ENCODE peak calls at places on chromosomes 4 and X, in nine cellular contexts. One of them, this sample, is unnamed.

GRCh38 chrX:28549839-28550238 is 37.4 kb upstream of the IL1RAPL1 start:
- DNase-seq in IMR-90: no peak
- DNase-seq in adrenal gland: no peak
- DNase-seq in sigmoid colon: no peak
- DNase-seq in stomach: no peak
- DNase-seq in transverse colon: no peak
- DNase-seq in ovary: no peak
- DNase-seq in tibial nerve: no peak
- DNase-seq in H1: no peak
- DNase-seq in this sample: no peak

GRCh38 chrX:31213941-31214340 is 142.1 kb upstream of the FTHL17 start:
- DNase-seq in IMR-90: peak; percentile 19
- DNase-seq in adrenal gland: no peak
- DNase-seq in sigmoid colon: no peak
- DNase-seq in stomach: no peak
- DNase-seq in transverse colon: no peak
- DNase-seq in ovary: no peak
- DNase-seq in tibial nerve: no peak
- DNase-seq in H1: no peak
- DNase-seq in this sample: peak; percentile 6

GRCh38 chr4:87882321-87882720 is 49.6 kb downstream of the MEPE start:
- DNase-seq in IMR-90: no peak
- DNase-seq in adrenal gland: no peak
- DNase-seq in sigmoid colon: no peak
- DNase-seq in stomach: no peak
- DNase-seq in transverse colon: no peak
- DNase-seq in ovary: no peak
- DNase-seq in tibial nerve: no peak
- DNase-seq in H1: no peak
- DNase-seq in this sample: no peak

GRCh38 chr4:86034616-86035015 is 325.2 kb downstream of the MAPK10 start:
- DNase-seq in IMR-90: no peak
- DNase-seq in adrenal gland: no peak
- DNase-seq in sigmoid colon: no peak
- DNase-seq in stomach: no peak
- DNase-seq in transverse colon: no peak
- DNase-seq in ovary: no peak
- DNase-seq in tibial nerve: no peak
- DNase-seq in H1: no peak
- DNase-seq in this sample: no peak

GRCh38 chrX:152635941-152636340 is 1.8 kb upstream of the GABRQ start:
- DNase-seq in IMR-90: peak; percentile 50
- DNase-seq in adrenal gland: peak; percentile 26
- DNase-seq in sigmoid colon: no peak
- DNase-seq in stomach: no peak
- DNase-seq in transverse colon: peak; percentile 10
- DNase-seq in ovary: no peak
- DNase-seq in tibial nerve: peak; percentile 33
- DNase-seq in H1: no peak
- DNase-seq in this sample: peak; percentile 33

GRCh38 chr4:154719087-154719486 is 24.7 kb upstream of the LRAT start:
- DNase-seq in IMR-90: no peak
- DNase-seq in adrenal gland: no peak
- DNase-seq in sigmoid colon: no peak
- DNase-seq in stomach: no peak
- DNase-seq in transverse colon: no peak
- DNase-seq in ovary: no peak
- DNase-seq in tibial nerve: no peak
- DNase-seq in H1: no peak
- DNase-seq in this sample: no peak

GRCh38 chr4:24856586-24856985 is 56.3 kb downstream of the CCDC149 start:
- DNase-seq in IMR-90: peak; percentile 67
- DNase-seq in adrenal gland: no peak
- DNase-seq in sigmoid colon: no peak
- DNase-seq in stomach: no peak
- DNase-seq in transverse colon: no peak
- DNase-seq in ovary: no peak
- DNase-seq in tibial nerve: no peak
- DNase-seq in H1: no peak
- DNase-seq in this sample: no peak

GRCh38 chr4:134865675-134866074 is 664.1 kb upstream of the PABPC4L start:
- DNase-seq in IMR-90: no peak
- DNase-seq in adrenal gland: no peak
- DNase-seq in sigmoid colon: no peak
- DNase-seq in stomach: no peak
- DNase-seq in transverse colon: no peak
- DNase-seq in ovary: no peak
- DNase-seq in tibial nerve: no peak
- DNase-seq in H1: no peak
- DNase-seq in this sample: no peak

GRCh38 chr4:31645211-31645610 is 925.0 kb downstream of the PCDH7 start:
- DNase-seq in IMR-90: no peak
- DNase-seq in adrenal gland: peak; percentile 31
- DNase-seq in sigmoid colon: no peak
- DNase-seq in stomach: no peak
- DNase-seq in transverse colon: no peak
- DNase-seq in ovary: no peak
- DNase-seq in tibial nerve: no peak
- DNase-seq in H1: no peak
- DNase-seq in this sample: no peak

GRCh38 chr4:113328514-113328913 is 279.1 kb downstream of the ANK2 start:
- DNase-seq in IMR-90: no peak
- DNase-seq in adrenal gland: no peak
- DNase-seq in sigmoid colon: no peak
- DNase-seq in stomach: no peak
- DNase-seq in transverse colon: no peak
- DNase-seq in ovary: peak; percentile 25
- DNase-seq in tibial nerve: no peak
- DNase-seq in H1: no peak
- DNase-seq in this sample: no peak

GRCh38 chr4:138158746-138159297 is 83.3 kb downstream of the SLC7A11 start:
- DNase-seq in IMR-90: peak; percentile 91
- DNase-seq in adrenal gland: no peak
- DNase-seq in sigmoid colon: no peak
- DNase-seq in stomach: no peak
- DNase-seq in transverse colon: no peak
- DNase-seq in ovary: no peak
- DNase-seq in tibial nerve: no peak
- DNase-seq in H1: no peak
- DNase-seq in this sample: no peak

GRCh38 chr4:142040043-142040442 is 403.7 kb downstream of the IL15 start:
- DNase-seq in IMR-90: no peak
- DNase-seq in adrenal gland: no peak
- DNase-seq in sigmoid colon: no peak
- DNase-seq in stomach: no peak
- DNase-seq in transverse colon: no peak
- DNase-seq in ovary: no peak
- DNase-seq in tibial nerve: no peak
- DNase-seq in H1: no peak
- DNase-seq in this sample: no peak

GRCh38 chrX:52216541-52216940 is 31.9 kb downstream of the MAGED4 start:
- DNase-seq in IMR-90: no peak
- DNase-seq in adrenal gland: no peak
- DNase-seq in sigmoid colon: no peak
- DNase-seq in stomach: no peak
- DNase-seq in transverse colon: no peak
- DNase-seq in ovary: no peak
- DNase-seq in tibial nerve: no peak
- DNase-seq in H1: no peak
- DNase-seq in this sample: no peak

GRCh38 chr4:26173619-26174018 is 147.2 kb upstream of the RBPJ start:
- DNase-seq in IMR-90: peak; percentile 93
- DNase-seq in adrenal gland: no peak
- DNase-seq in sigmoid colon: no peak
- DNase-seq in stomach: peak; percentile 35
- DNase-seq in transverse colon: no peak
- DNase-seq in ovary: no peak
- DNase-seq in tibial nerve: no peak
- DNase-seq in H1: no peak
- DNase-seq in this sample: peak; percentile 56

GRCh38 chrX:55619547-55619946 is 3.7 kb upstream of the FOXR2 start:
- DNase-seq in IMR-90: no peak
- DNase-seq in adrenal gland: no peak
- DNase-seq in sigmoid colon: no peak
- DNase-seq in stomach: no peak
- DNase-seq in transverse colon: no peak
- DNase-seq in ovary: no peak
- DNase-seq in tibial nerve: no peak
- DNase-seq in H1: no peak
- DNase-seq in this sample: no peak

GRCh38 chr4:101155859-101156430 is 191.4 kb downstream of the PPP3CA start:
- DNase-seq in IMR-90: no peak
- DNase-seq in adrenal gland: no peak
- DNase-seq in sigmoid colon: no peak
- DNase-seq in stomach: no peak
- DNase-seq in transverse colon: no peak
- DNase-seq in ovary: no peak
- DNase-seq in tibial nerve: no peak
- DNase-seq in H1: no peak
- DNase-seq in this sample: no peak
- H3K4me3 ChIP-seq in IMR-90: no peak overlapping the region
- H3K4me3 ChIP-seq in adrenal gland: no peak overlapping the region
- H3K4me3 ChIP-seq in sigmoid colon: no peak overlapping the region
- H3K4me3 ChIP-seq in stomach: no peak overlapping the region
- H3K4me3 ChIP-seq in transverse colon: no peak overlapping the region
- H3K4me3 ChIP-seq in ovary: no peak overlapping the region
- H3K4me3 ChIP-seq in tibial nerve: no peak overlapping the region
- H3K4me3 ChIP-seq in H1: no peak overlapping the region
- H3K4me3 ChIP-seq in this sample: no peak overlapping the region

GRCh38 chr4:19329631-19330030 is 922.1 kb upstream of the SLIT2 start:
- DNase-seq in IMR-90: peak; percentile 41
- DNase-seq in adrenal gland: no peak
- DNase-seq in sigmoid colon: no peak
- DNase-seq in stomach: no peak
- DNase-seq in transverse colon: no peak
- DNase-seq in ovary: no peak
- DNase-seq in tibial nerve: no peak
- DNase-seq in H1: no peak
- DNase-seq in this sample: no peak

GRCh38 chr4:19327364-19327763 is 924.3 kb upstream of the SLIT2 start:
- DNase-seq in IMR-90: peak; percentile 12
- DNase-seq in adrenal gland: no peak
- DNase-seq in sigmoid colon: no peak
- DNase-seq in stomach: no peak
- DNase-seq in transverse colon: no peak
- DNase-seq in ovary: no peak
- DNase-seq in tibial nerve: no peak
- DNase-seq in H1: no peak
- DNase-seq in this sample: no peak

GRCh38 chr4:19324175-19324574 is 927.5 kb upstream of the SLIT2 start:
- DNase-seq in IMR-90: no peak
- DNase-seq in adrenal gland: no peak
- DNase-seq in sigmoid colon: no peak
- DNase-seq in stomach: no peak
- DNase-seq in transverse colon: no peak
- DNase-seq in ovary: no peak
- DNase-seq in tibial nerve: no peak
- DNase-seq in H1: no peak
- DNase-seq in this sample: no peak

DNA sequence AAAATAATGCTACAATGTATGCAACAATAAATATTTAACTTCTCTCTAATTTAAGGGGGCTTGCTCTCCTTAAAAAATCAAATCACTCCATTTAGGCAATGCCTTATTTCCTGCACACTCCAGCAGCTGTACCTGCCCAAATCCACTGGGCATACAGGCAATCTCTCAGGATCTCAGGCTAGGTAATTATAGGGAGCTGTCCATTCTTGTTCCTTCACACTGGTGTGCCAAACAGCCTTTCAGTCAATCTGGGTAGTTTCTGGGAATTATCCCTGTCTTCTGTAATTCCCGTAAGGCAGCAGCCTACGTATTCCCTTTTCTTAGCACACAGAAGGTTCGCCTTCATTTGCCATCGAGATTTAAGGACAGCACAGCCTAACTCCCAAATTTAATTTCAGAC is 922.6 kb upstream of the SLIT2 start:
- DNase-seq in IMR-90: no peak
- DNase-seq in adrenal gland: no peak
- DNase-seq in sigmoid colon: no peak
- DNase-seq in stomach: no peak
- DNase-seq in transverse colon: no peak
- DNase-seq in ovary: no peak
- DNase-seq in tibial nerve: no peak
- DNase-seq in H1: no peak
- DNase-seq in this sample: no peak
- H3K4me1 ChIP-seq in IMR-90: no peaks in the 10 kb centered on the region
- H3K4me1 ChIP-seq in adrenal gland: no peaks in the 10 kb centered on the region
- H3K4me1 ChIP-seq in sigmoid colon: no peaks in the 10 kb centered on the region
- H3K4me1 ChIP-seq in stomach: no peaks in the 10 kb centered on the region
- H3K4me1 ChIP-seq in transverse colon: no peaks in the 10 kb centered on the region
- H3K4me1 ChIP-seq in ovary: no peaks in the 10 kb centered on the region
- H3K4me1 ChIP-seq in tibial nerve: no peaks in the 10 kb centered on the region
- H3K4me1 ChIP-seq in H1: no peaks in the 10 kb centered on the region
- H3K4me1 ChIP-seq in this sample: no peaks in the 10 kb centered on the region

GRCh38 chr4:54657556-54658313 is at the start of gene KIT:
- DNase-seq in IMR-90: peak; percentile 32
- DNase-seq in adrenal gland: no peak
- DNase-seq in sigmoid colon: peak; percentile 71
- DNase-seq in stomach: peak; percentile 57
- DNase-seq in transverse colon: peak; percentile 33
- DNase-seq in ovary: peak; percentile 80
- DNase-seq in tibial nerve: no peak
- DNase-seq in H1: peak; percentile 66
- DNase-seq in this sample: peak; percentile 55
- TF ChIP-seq POLR2A in IMR-90: no peak
- TF ChIP-seq POLR2A in adrenal gland: no peak
- TF ChIP-seq POLR2A in sigmoid colon: no peak
- TF ChIP-seq POLR2A in stomach: no peak
- TF ChIP-seq POLR2A in transverse colon: peak; percentile 36
- TF ChIP-seq POLR2A in ovary: peak; percentile 41
- TF ChIP-seq POLR2A in tibial nerve: no peak
- TF ChIP-seq POLR2A in H1: peak; percentile 80
- TF ChIP-seq POLR2A in this sample: no peak

GRCh38 chr4:175273995-175274753 is 356.0 kb downstream of the ADAM29 start:
- DNase-seq in IMR-90: peak; percentile 15
- DNase-seq in adrenal gland: no peak
- DNase-seq in sigmoid colon: no peak
- DNase-seq in stomach: no peak
- DNase-seq in transverse colon: no peak
- DNase-seq in ovary: no peak
- DNase-seq in tibial nerve: no peak
- DNase-seq in H1: no peak
- DNase-seq in this sample: no peak

DNA sequence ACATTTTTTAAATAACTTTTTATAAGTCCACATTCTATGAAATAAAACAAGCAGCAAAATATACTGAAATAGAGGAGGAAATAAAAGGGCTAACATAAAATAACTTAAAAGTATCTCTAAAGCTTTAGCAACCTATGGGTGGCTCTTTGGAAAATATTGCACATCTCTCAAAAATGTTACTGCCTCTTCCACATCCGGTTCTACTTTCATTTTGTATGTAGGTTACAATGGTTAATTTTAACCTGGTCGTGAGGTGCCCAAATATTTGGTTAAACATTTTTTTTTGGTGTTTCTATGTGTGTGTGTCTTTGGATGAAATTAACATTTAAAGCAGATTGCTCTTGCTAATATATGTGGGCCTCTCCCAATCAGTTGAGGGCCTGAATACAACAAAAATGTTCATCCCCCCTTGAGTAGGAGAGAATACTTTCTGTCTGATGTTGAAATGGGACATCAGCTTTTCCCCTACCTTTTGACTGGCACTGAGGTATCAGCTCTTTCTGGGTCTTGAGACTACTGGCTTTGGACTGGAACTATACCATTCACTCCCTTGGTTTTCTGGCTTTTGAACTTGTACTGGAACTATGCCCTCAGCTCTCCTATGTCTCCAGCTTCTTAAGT is 353.0 kb downstream of the ADAM29 start:
- DNase-seq in IMR-90: no peak
- DNase-seq in adrenal gland: no peak
- DNase-seq in sigmoid colon: no peak
- DNase-seq in stomach: no peak
- DNase-seq in transverse colon: no peak
- DNase-seq in ovary: no peak
- DNase-seq in tibial nerve: no peak
- DNase-seq in H1: no peak
- DNase-seq in this sample: no peak
- H3K4me3 ChIP-seq in IMR-90: no peak overlapping the region
- H3K4me3 ChIP-seq in adrenal gland: no peak overlapping the region
- H3K4me3 ChIP-seq in sigmoid colon: no peak overlapping the region
- H3K4me3 ChIP-seq in stomach: no peak overlapping the region
- H3K4me3 ChIP-seq in transverse colon: no peak overlapping the region
- H3K4me3 ChIP-seq in ovary: no peak overlapping the region
- H3K4me3 ChIP-seq in tibial nerve: no peak overlapping the region
- H3K4me3 ChIP-seq in H1: no peak overlapping the region
- H3K4me3 ChIP-seq in this sample: no peak overlapping the region